ENCODE peak calls at places on chromosomes 5 and 9, in five cellular contexts. W, G, C, L and O are unnamed samples.

GRCh38 chr9:124280176-124280691 is 22.5 kb downstream of the NEK6 start:
- DNase-seq in W (no peak), G (peak; percentile 80), C (no peak), L (no peak), O (peak; percentile 80)

GRCh38 chr5:39189297-39189955 is 29.9 kb downstream of the FYB1 start:
- DNase-seq in W (no peak), G (no peak), C (no peak), L (no peak), O (no peak)

GRCh38 chr5:111779260-111780254 is 22.6 kb upstream of the NREP start:
- DNase-seq in W (no peak), G (peak; percentile 17), C (no peak), L (no peak), O (no peak)

GRCh38 chr5:60092671-60093422 is 199.3 kb upstream of the PDE4D start:
- DNase-seq in W (no peak), G (no peak), C (no peak), L (no peak), O (no peak)

GRCh38 chr9:11328326-11328725 is 715.5 kb upstream of the PTPRD start:
- DNase-seq in W (no peak), G (no peak), C (no peak), L (no peak), O (no peak)

GRCh38 chr5:172904643-172905345 is 54.4 kb upstream of the RPL26L1 start:
- DNase-seq in W (no peak), G (peak; percentile 73), C (peak; percentile 96), L (peak; percentile 97), O (peak; percentile 95)

GRCh38 chr5:174935854-174936474 is 211.6 kb downstream of the MSX2 start:
- DNase-seq in W (no peak), G (peak; percentile 40), C (peak; percentile 51), L (peak; percentile 22), O (peak; percentile 64)

GRCh38 chr5:53019320-53019719 is 30.2 kb downstream of the ITGA2 start:
- DNase-seq in W (no peak), G (no peak), C (no peak), L (no peak), O (no peak)

GRCh38 chr5:127757576-127757975 is 54.4 kb downstream of the CCDC192 start:
- DNase-seq in W (peak; percentile 16), G (peak; percentile 23), C (peak; percentile 35), L (no peak), O (no peak)

GRCh38 chr9:106897223-106897622 is 34.3 kb downstream of the ZNF462 start:
- DNase-seq in W (no peak), G (no peak), C (no peak), L (no peak), O (no peak)

GRCh38 chr5:79973511-79973910 is 17.6 kb downstream of the MTX3 start:
- DNase-seq in W (no peak), G (no peak), C (no peak), L (no peak), O (no peak)

GRCh38 chr5:154849261-154849660 is 1.1 kb downstream of the FAXDC2 start:
- DNase-seq in W (no peak), G (no peak), C (no peak), L (no peak), O (no peak)
- TF ChIP-seq POLR2A in W (no peak), G (no peak), C (no peak), L (no peak), O (no peak)

DNA sequence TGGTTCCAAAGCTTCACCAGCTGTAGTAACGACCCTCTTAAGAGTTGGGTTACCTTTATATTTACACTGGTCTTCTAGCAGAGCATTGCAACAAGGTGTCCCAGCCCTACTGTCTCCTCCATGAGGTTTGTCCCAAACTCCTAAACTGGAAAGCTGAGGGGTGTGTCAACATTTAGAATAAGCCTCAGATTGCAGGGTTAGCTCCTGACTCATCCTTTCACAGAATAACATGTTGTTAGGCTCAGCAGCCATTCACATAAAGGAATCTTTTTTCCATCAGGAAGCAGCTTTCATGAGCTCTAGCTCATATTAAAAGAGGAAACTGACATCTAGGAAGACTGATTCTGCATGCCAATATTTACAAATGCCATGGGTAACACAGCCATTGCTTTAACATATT is 238.7 kb downstream of the EFNA5 start:
- DNase-seq in W (no peak), G (no peak), C (no peak), L (no peak), O (no peak)
- H3K27ac ChIP-seq in W (no peak overlapping the region), G (no peak overlapping the region), C (no peak overlapping the region), L (peak overlapping the region; percentile 38), O (no peak overlapping the region)

DNA sequence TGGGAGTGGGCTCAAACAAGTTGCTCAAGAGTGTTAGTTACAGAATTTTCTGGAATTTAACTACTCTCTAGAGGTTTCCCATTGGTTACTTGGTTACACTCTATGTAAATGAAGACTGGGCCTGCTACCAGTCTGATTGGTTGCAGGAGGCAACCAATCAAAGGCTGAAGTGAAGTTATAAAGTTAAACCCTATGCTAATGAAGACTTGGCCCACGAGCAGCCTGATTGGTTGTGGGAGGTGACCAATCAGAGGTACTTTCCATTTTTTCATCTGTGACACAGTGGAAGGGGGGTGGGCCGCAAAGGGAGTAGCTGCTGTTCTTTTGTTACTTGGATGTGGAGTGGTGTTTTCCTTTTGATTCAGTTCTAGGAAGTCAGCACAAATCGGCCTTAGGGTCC is 69.4 kb downstream of the CACNA1B start:
- DNase-seq in W (no peak), G (no peak), C (no peak), L (no peak), O (no peak)
- H3K9me3 ChIP-seq in W (peaks cover 4% of the 10 kb centered on the region), G (peaks cover 37% of the 10 kb centered on the region), C (peaks cover 40% of the 10 kb centered on the region), L (peaks cover 39% of the 10 kb centered on the region), O (no peaks in the 10 kb centered on the region)

GRCh38 chr9:130429407-130429806 is 15.4 kb upstream of the ASS1 start:
- DNase-seq in W (no peak), G (no peak), C (no peak), L (no peak), O (no peak)

GRCh38 chr9:130428096-130428665 is 16.6 kb upstream of the ASS1 start:
- DNase-seq in W (no peak), G (no peak), C (no peak), L (no peak), O (no peak)

GRCh38 chr9:130430734-130431535 is 13.8 kb upstream of the ASS1 start:
- DNase-seq in W (no peak), G (no peak), C (no peak), L (no peak), O (no peak)

GRCh38 chr9:130430232-130430631 is 14.5 kb upstream of the ASS1 start:
- DNase-seq in W (no peak), G (no peak), C (no peak), L (no peak), O (no peak)

DNA sequence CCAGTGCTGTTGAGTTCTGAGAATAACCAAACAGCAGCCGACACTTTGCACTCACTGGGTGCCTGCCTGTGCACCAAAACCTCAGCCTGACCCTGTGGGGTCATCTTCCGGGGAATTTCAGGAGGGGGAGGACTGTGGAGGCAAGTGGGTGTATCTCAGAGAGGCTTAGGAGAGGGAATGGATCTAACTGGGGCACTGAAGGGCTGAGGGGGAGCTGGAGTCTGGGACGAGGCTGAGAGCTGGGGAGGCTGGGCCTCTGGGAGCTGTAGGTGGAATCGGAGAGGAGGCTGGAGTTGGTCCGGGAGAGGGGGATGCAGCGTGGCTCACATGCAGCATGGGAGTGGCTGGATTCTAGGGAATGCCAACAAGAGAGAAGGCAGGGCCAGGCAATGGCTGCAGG is 14.9 kb upstream of the ASS1 start:
- DNase-seq in W (no peak), G (no peak), C (no peak), L (no peak), O (no peak)
- TF ChIP-seq POLR2A in W (no peak), G (no peak), C (no peak), L (no peak), O (no peak)

DNA sequence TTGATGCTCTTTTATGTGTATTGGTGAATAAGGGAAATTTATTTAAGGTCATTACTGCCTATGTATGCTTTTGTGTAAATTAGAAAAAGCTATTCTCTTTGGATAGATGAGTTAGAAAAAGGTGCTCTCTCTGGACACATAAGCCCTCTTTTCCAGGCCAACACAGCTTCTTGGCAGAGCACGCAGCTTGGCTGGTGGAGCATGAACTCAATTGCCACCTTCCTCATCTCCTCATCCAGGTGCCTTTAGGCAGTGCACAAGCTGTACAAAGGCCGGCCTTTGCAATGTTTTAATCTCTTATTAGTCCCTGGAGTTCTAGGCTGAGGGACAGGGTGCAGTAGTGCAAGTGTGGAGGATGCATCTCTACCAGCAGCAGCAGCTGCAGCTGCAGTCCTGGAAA is 272.0 kb downstream of the ZSWIM6 start:
- DNase-seq in W (no peak), G (no peak), C (no peak), L (no peak), O (no peak)
- H3K27ac ChIP-seq in W (no peak overlapping the region), G (no peak overlapping the region), C (no peak overlapping the region), L (no peak overlapping the region), O (no peak overlapping the region)

DNA sequence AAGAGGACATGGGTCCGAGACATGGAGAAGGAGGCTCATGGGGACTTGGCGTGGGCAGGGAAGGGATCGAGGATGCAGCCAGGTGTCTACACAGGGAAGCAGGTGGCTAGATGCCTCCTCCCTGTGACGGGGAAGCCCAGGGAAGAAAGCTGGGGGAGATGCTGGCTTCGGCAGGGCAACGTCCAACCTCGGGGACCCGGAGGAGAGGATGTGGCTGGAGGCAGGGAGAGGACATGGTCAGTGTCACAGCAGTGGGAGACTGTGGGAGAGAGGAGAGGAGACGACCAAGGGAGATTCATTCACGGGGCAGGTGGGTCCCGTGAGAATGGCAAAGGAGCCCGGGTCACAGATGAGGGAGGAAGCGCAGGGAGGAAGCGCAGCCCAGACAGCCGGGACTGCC is 73.2 kb upstream of the PHYKPL start:
- DNase-seq in W (no peak), G (no peak), C (no peak), L (no peak), O (peak; percentile 23)
- H3K9me3 ChIP-seq in W (peaks cover 2% of the 10 kb centered on the region), G (no peaks in the 10 kb centered on the region), C (no peaks in the 10 kb centered on the region), L (no peaks in the 10 kb centered on the region), O (no peaks in the 10 kb centered on the region)